ENCODE peak calls at places on chromosomes 4 and X, in ten cellular contexts. P is astrocyte of the cerebellum; E is AG10803; K is ascending aorta; U is astrocyte; D is suprapubic skin; F is CD4-positive, alpha-beta memory T cell; X is mucosa of descending colon; Y is tibial artery; V is RWPE2. S is an unnamed sample.

GRCh38 chr4:82282875-82283274 is 90.9 kb downstream of the HNRNPD start:
- DNase-seq in P (no peak), E (no peak), K (no peak), U (no peak), D (no peak), F (no peak), X (no peak), Y (no peak), V (no peak), S (no peak)

GRCh38 chr4:81314897-81315470 is 100.0 kb upstream of the PRKG2 start:
- DNase-seq in P (no peak), E (peak), K (no peak), U (no peak), D (no peak), F (no peak), X (no peak), Y (no peak), V (no peak), S (peak)

GRCh38 chrX:12999422-12999821 is 24.5 kb downstream of the TMSB4X start:
- DNase-seq in P (no peak), E (no peak), K (no peak), U (no peak), D (no peak), F (peak), X (no peak), Y (no peak), V (no peak), S (no peak)

GRCh38 chrX:101357166-101357795 is 8.7 kb upstream of the TIMM8A start:
- DNase-seq in P (no peak), E (peak), K (no peak), U (no peak), D (no peak), F (no peak), X (peak), Y (no peak), V (no peak), S (no peak)

GRCh38 chr4:156558365-156559025 is 413.1 kb downstream of the PDGFC start:
- DNase-seq in P (peak), E (no peak), K (no peak), U (peak), D (no peak), F (no peak), X (no peak), Y (no peak), V (no peak), S (no peak)

GRCh38 chr4:93169966-93170365 is 658.6 kb upstream of the ATOH1 start:
- DNase-seq in P (no peak), E (no peak), K (no peak), U (no peak), D (no peak), F (no peak), X (no peak), Y (no peak), V (no peak), S (no peak)

GRCh38 chr4:78145005-78145404 is 87.9 kb downstream of the FRAS1 start:
- DNase-seq in P (no peak), E (no peak), K (no peak), U (no peak), D (no peak), F (no peak), X (no peak), Y (no peak), V (no peak), S (no peak)

GRCh38 chr4:176268963-176269362 is at the start of gene ASB5:
- DNase-seq in P (no peak), E (no peak), K (no peak), U (no peak), D (no peak), F (no peak), X (no peak), Y (no peak), V (no peak), S (no peak)

GRCh38 chr4:1788254-1788973 is 4.7 kb upstream of the FGFR3 start:
- DNase-seq in P (no peak), E (no peak), K (no peak), U (no peak), D (no peak), F (no peak), X (no peak), Y (no peak), V (no peak), S (no peak)

GRCh38 chr4:15459706-15460105 is 10.0 kb upstream of the CC2D2A start:
- DNase-seq in P (no peak), E (peak), K (no peak), U (no peak), D (no peak), F (no peak), X (no peak), Y (no peak), V (no peak), S (no peak)

GRCh38 chr4:158285429-158286216 is 75.3 kb downstream of the TMEM144 start:
- DNase-seq in P (no peak), E (no peak), K (no peak), U (no peak), D (no peak), F (no peak), X (no peak), Y (no peak), V (no peak), S (peak)

GRCh38 chr4:112277220-112277619 is 8.5 kb downstream of the TIFA start:
- DNase-seq in P (no peak), E (no peak), K (no peak), U (no peak), D (no peak), F (no peak), X (no peak), Y (no peak), V (no peak), S (peak)

GRCh38 chr4:112279025-112279881 is 6.5 kb downstream of the TIFA start:
- DNase-seq in P (no peak), E (no peak), K (no peak), U (no peak), D (no peak), F (no peak), X (no peak), Y (no peak), V (no peak), S (no peak)

GRCh38 chr4:112280657-112281056 is 5.0 kb downstream of the TIFA start:
- DNase-seq in P (no peak), E (no peak), K (no peak), U (no peak), D (no peak), F (no peak), X (no peak), Y (no peak), V (no peak), S (no peak)

GRCh38 chr4:112277705-112278448 is 7.8 kb downstream of the TIFA start:
- DNase-seq in P (no peak), E (no peak), K (no peak), U (no peak), D (no peak), F (no peak), X (no peak), Y (no peak), V (no peak), S (no peak)

GRCh38 chr4:112279882-112280315 is 5.8 kb downstream of the TIFA start:
- DNase-seq in P (no peak), E (no peak), K (no peak), U (no peak), D (no peak), F (no peak), X (no peak), Y (no peak), V (no peak), S (no peak)
- H3K4me3 ChIP-seq in P (no peak), E (no peak), K (no peak), U (no peak), D (no peak), F (no peak), X (no peak), Y (no peak), V (no peak), S (peak)

GRCh38 chr4:709348-709747 is 3.7 kb downstream of the PCGF3 start:
- DNase-seq in P (no peak), E (no peak), K (no peak), U (no peak), D (no peak), F (no peak), X (no peak), Y (no peak), V (no peak), S (no peak)

GRCh38 chr4:706834-707598 is 1.4 kb downstream of the PCGF3 start:
- DNase-seq in P (no peak), E (no peak), K (no peak), U (no peak), D (no peak), F (no peak), X (no peak), Y (no peak), V (peak), S (no peak)

GRCh38 chr4:707929-708630 is 2.4 kb downstream of the PCGF3 start:
- DNase-seq in P (no peak), E (no peak), K (no peak), U (no peak), D (peak), F (no peak), X (no peak), Y (no peak), V (peak), S (no peak)

GRCh38 chr4:710116-710515 is 4.5 kb downstream of the PCGF3 start:
- DNase-seq in P (no peak), E (no peak), K (no peak), U (no peak), D (no peak), F (no peak), X (no peak), Y (no peak), V (peak), S (no peak)

GRCh38 chr4:708631-708933 is 3.0 kb downstream of the PCGF3 start:
- DNase-seq in P (no peak), E (no peak), K (no peak), U (no peak), D (peak), F (no peak), X (no peak), Y (no peak), V (no peak), S (no peak)
- H3K4me3 ChIP-seq in P (no peak), E (peak), K (peak), U (no peak), D (no peak), F (no peak), X (no peak), Y (no peak), V (no peak), S (no peak)

DNA sequence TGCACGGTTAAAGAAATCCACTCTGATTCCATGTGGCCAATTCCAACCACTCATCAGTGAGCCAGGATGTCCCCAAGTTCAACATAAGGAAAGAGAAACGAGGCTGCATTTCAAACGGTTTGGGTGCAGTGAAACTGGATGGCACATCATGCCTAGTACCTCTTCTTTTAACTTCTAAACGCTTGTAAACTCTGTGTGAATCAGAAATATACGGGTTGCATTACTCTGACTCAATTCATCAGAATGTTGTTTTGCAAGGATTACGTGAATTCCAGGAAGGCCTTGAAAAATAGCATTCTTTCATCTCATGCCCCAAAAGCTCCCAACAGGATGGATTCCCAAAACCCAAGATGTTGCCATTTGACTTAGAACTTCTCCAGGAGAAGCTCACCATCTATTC is 270.4 kb downstream of the LDB2 start:
- DNase-seq in P (peak), E (peak), K (no peak), U (peak), D (no peak), F (no peak), X (no peak), Y (no peak), V (no peak), S (no peak)
- H3K4me3 ChIP-seq in P (no peak), E (peak), K (no peak), U (peak), D (no peak), F (no peak), X (no peak), Y (no peak), V (no peak), S (no peak)

GRCh38 chrX:102745513-102746133 is 25.1 kb downstream of the GPRASP3 start:
- DNase-seq in P (no peak), E (no peak), K (no peak), U (no peak), D (no peak), F (no peak), X (no peak), Y (no peak), V (no peak), S (no peak)
- H3K4me3 ChIP-seq in P (peak), E (peak), K (peak), U (peak), D (peak), F (peak), X (no peak), Y (peak), V (peak), S (peak)

S was measured in bronchial epithelial cell.